ENCODE peak calls at places on chromosomes 13 and 19, in six cellular contexts. U is suprapubic skin, N is fibroblast of lung, L is thoracic aorta, F is neural crest cell, S is A549. D is an unnamed sample.

GRCh38 chr19:43329989-43330388 is 23.5 kb upstream of the CD177 start:
- DNase-seq in U (no peak), F (no peak), S (no peak), N (no peak), L (no peak), D (no peak)

GRCh38 chr13:37134411-37135041 is 29.1 kb upstream of the CSNK1A1L start:
- DNase-seq in U (no peak), S (no peak), N (peak; percentile 96), L (no peak), F (no peak), D (no peak)

GRCh38 chr13:61423879-61424278 is 8.2 kb upstream of the PCDH20 start:
- DNase-seq in L (no peak), U (no peak), F (no peak), S (no peak), N (no peak), D (no peak)

GRCh38 chr13:27403252-27403678 is 21.2 kb upstream of the GTF3A start:
- DNase-seq in L (no peak), U (no peak), N (peak; percentile 82), F (no peak), S (no peak), D (no peak)

GRCh38 chr19:907183-907853 is 5.7 kb downstream of the R3HDM4 start:
- DNase-seq in F (no peak), L (no peak), S (no peak), U (no peak), N (no peak), D (no peak)

GRCh38 chr13:105969761-105970160 is 565.7 kb downstream of the EFNB2 start:
- DNase-seq in U (no peak), F (no peak), S (peak; percentile 61), N (peak; percentile 56), L (no peak), D (no peak)

GRCh38 chr19:49981603-49982593 is 20.9 kb upstream of the SIGLEC11 start:
- DNase-seq in U (no peak), S (no peak), N (no peak), F (no peak), L (no peak), D (no peak)

GRCh38 chr19:1401138-1401888 is at the start of gene GAMT:
- DNase-seq in L (no peak), N (peak; percentile 37), F (peak; percentile 45), U (no peak), S (no peak), D (peak; percentile 90)

GRCh38 chr19:6086081-6086858 is 24.0 kb downstream of the RFX2 start:
- DNase-seq in S (no peak), F (no peak), N (peak; percentile 38), L (no peak), U (no peak), D (no peak)

GRCh38 chr13:24180743-24181384 is 20.3 kb downstream of the SPATA13 start:
- DNase-seq in L (no peak), F (no peak), U (no peak), N (peak; percentile 75), S (no peak), D (no peak)

GRCh38 chr19:49887653-49888477 is 8.8 kb downstream of the IL4I1 start:
- DNase-seq in F (no peak), S (no peak), N (no peak), U (no peak), L (no peak), D (no peak)

GRCh38 chr13:107185889-107186288 is 618.0 kb upstream of the ARGLU1 start:
- DNase-seq in U (no peak), F (no peak), N (peak; percentile 61), S (no peak), L (no peak), D (no peak)

GRCh38 chr13:113749507-113749906 is 9.5 kb upstream of the TMEM255B start:
- DNase-seq in L (no peak), U (no peak), S (no peak), F (no peak), N (no peak), D (no peak)

GRCh38 chr13:113898391-113898790 is 34.5 kb upstream of the GAS6 start:
- DNase-seq in N (no peak), L (no peak), U (no peak), F (no peak), S (no peak), D (no peak)

GRCh38 chr19:493391-494170 is 2.7 kb upstream of the MADCAM1 start:
- DNase-seq in L (no peak), U (no peak), N (no peak), F (no peak), S (no peak), D (no peak)

GRCh38 chr13:45040626-45041025 is 51.3 kb downstream of the GPALPP1 start:
- DNase-seq in S (no peak), N (peak; percentile 33), F (no peak), U (no peak), L (no peak), D (no peak)

GRCh38 chr19:39082745-39083598 is 1.2 kb upstream of the ACP7 start:
- DNase-seq in L (no peak), U (no peak), N (no peak), S (no peak), F (no peak), D (no peak)

GRCh38 chr13:90760639-90761038 is 586.8 kb upstream of the MIR17HG start:
- DNase-seq in F (no peak), L (no peak), S (no peak), U (no peak), N (no peak), D (no peak)

DNA sequence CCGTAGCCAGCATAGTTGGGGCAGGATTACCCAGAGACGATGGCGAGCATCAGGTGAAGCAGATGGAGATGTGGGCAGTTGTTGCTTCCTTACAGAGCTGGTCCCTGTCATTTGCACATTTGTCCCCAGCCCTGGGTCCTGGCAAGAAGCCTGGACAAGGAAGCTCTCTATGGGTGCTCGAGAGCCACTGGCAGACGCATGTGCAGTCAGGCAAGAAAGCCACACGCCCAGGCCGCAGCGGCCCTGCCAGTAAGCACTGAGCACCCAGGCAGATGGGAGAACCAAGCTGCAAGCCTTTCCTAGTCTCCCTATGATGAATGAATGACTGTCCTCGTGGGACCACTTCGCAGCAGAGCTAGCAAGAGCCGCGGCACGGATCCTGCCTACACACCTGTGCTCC is 182.8 kb downstream of the FOXO1 start:
- DNase-seq in F (no peak), S (no peak), N (no peak), L (no peak), U (no peak), D (no peak)
- TF ChIP-seq CTCF in F (no peak), S (no peak), N (no peak), L (no peak), U (no peak), D (no peak)

DNA sequence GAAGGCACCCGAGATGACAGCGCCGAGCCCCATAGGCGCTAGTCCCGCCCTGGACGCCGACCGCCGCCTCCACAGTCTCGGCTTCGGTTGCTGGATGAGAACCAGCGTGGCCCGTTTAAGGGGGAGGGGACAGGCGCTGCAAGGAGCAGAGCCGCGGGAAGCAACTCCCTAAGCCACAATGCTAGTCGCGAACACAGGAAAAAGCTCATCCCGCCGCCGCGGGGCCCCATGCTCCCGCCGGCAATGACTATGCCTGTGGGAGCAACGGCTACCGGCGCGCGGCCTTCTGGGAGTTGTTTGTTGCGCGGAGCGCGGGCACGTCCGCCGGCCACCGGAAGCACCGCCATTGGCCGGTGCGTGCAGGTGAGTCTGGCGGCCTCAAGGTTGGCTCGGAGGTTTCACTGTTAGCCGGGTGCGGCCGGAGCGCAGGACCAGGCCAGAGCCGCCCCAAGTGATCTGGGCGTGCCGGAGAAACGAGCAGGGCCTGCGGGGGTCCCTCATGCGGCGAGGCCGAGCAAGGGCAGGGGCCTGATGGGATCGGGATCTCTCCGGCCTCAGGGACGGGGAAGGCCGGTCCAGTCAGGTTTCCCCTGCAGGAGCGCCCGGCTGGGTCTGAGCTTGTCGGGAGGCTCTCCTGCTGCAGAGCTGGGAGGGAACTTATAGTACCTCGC is at the start of gene ZNF544:
- DNase-seq in N (peak; percentile 77), U (no peak), L (peak; percentile 7), S (peak; percentile 87), F (peak; percentile 68), D (peak; percentile 43)
- TF ChIP-seq CTCF in N (peak; percentile 40), U (no peak), L (no peak), S (no peak), F (no peak), D (no peak)

GRCh38 chr19:29676586-29676985 is 11.3 kb downstream of the PLEKHF1 start:
- DNase-seq in N (no peak), F (no peak), S (no peak), U (no peak), L (no peak), D (no peak)

GRCh38 chr19:29675650-29676186 is 10.5 kb downstream of the PLEKHF1 start:
- DNase-seq in U (no peak), F (no peak), S (no peak), N (no peak), L (no peak), D (no peak)

GRCh38 chr19:29675120-29675649 is 9.9 kb downstream of the PLEKHF1 start:
- DNase-seq in S (no peak), F (no peak), L (no peak), U (no peak), N (no peak), D (no peak)

GRCh38 chr19:29678484-29679106 is 13.3 kb downstream of the PLEKHF1 start:
- DNase-seq in S (no peak), L (no peak), N (no peak), U (peak; percentile 75), F (no peak), D (no peak)

GRCh38 chr19:29677001-29677781 is 11.9 kb downstream of the PLEKHF1 start:
- DNase-seq in S (no peak), L (no peak), U (no peak), N (no peak), F (no peak), D (no peak)
- TF ChIP-seq CTCF in S (no peak), L (no peak), U (no peak), N (no peak), F (no peak), D (no peak)

DNA sequence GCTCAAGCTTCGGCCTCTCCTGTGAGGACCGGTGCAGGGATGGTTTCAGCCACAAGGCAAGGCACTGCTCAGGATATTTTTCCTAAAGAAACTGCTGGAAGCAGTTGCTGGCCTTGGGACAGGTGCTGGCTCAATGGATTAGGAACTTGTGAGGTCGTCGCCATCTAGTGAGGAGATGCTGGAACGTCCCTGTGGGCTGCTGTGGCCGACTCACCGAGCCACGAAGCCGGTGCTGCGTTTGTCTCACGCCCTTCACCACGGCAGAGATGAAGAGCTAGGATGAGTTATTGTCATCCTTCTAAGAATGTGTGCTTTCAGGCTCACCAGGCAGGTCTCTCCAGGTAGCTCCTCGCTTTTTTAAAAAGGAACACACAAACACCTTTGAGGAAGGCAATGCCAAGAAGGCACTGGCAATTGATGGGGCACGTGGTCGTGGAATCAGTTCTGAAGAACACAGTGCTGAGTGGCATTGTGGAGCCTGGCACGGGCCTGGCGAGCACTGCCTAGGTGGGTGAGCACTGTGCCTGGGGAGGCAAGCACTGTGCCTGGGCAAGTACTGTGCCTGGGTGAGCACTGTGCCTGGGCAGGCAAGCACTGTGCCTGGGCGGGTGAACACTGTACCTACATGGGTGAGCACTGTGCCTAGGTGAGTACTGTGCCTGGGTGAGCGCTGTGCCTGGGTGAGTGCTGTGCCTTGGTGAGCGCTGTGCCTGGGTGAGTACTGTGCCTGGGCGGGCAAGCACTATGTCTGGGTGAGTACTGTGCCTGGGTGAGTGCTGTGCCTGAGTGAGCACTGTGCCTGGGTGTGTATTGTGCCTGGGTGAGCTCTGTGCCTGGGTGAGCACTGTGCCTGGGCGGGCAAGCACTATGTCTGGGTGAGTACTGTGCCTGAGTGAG is 140.4 kb downstream of the TEX29 start:
- DNase-seq in F (peak; percentile 45), N (peak; percentile 33), S (peak; percentile 32), U (peak; percentile 47), L (no peak), D (no peak)
- TF ChIP-seq CTCF in F (peak; percentile 61), N (peak; percentile 52), S (peak; percentile 22), U (peak; percentile 30), L (peak; percentile 38), D (peak; percentile 13)